ENCODE peak calls at places on chromosome 10, in four cellular contexts. S is hepatocyte, N is mammary epithelial cell, M is fibroblast of lung. B is an unnamed sample.

GRCh38 chr10:96176985-96177384 is 46.9 kb downstream of the ZNF518A start:
- DNase-seq in S (no peak), N (no peak), M (no peak), B (no peak)

GRCh38 chr10:88792656-88793055 is 9.9 kb upstream of the LIPM start:
- DNase-seq in S (peak), N (peak), M (peak), B (peak)

GRCh38 chr10:93746844-93747284 is 10.9 kb upstream of the LGI1 start:
- DNase-seq in S (peak), N (peak), M (peak), B (peak)

GRCh38 chr10:132162021-132162531 is 24.7 kb upstream of the DPYSL4 start:
- DNase-seq in S (no peak), N (no peak), M (no peak), B (no peak)

GRCh38 chr10:123109466-123109865 is 26.3 kb upstream of the HMX3 start:
- DNase-seq in S (no peak), N (peak), M (no peak), B (peak)

GRCh38 chr10:14562615-14563214 is 212.0 kb downstream of the FAM107B start:
- DNase-seq in S (no peak), N (no peak), M (no peak), B (no peak)

GRCh38 chr10:45201271-45201670 is 114.1 kb downstream of the OR13A1 start:
- DNase-seq in S (no peak), N (no peak), M (no peak), B (no peak)

GRCh38 chr10:19231034-19231433 is 182.4 kb downstream of the MALRD1 start:
- DNase-seq in S (no peak), N (no peak), M (no peak), B (no peak)

GRCh38 chr10:5659702-5660528 is 6.5 kb downstream of the ASB13 start:
- DNase-seq in S (peak), N (peak), M (peak), B (peak)

GRCh38 chr10:96673318-96674099 is 46.8 kb downstream of the PIK3AP1 start:
- DNase-seq in S (peak), N (no peak), M (peak), B (no peak)

GRCh38 chr10:35641430-35642015 is 573 bp downstream of the FZD8 start:
- DNase-seq in S (peak), N (no peak), M (peak), B (no peak)

GRCh38 chr10:113061054-113061430 is 111.0 kb downstream of the TCF7L2 start:
- DNase-seq in S (no peak), N (no peak), M (no peak), B (no peak)

GRCh38 chr10:113062977-113063967 is 113.2 kb downstream of the TCF7L2 start:
- DNase-seq in S (no peak), N (no peak), M (no peak), B (no peak)

GRCh38 chr10:113059001-113059780 is 109.1 kb downstream of the TCF7L2 start:
- DNase-seq in S (peak), N (peak), M (peak), B (no peak)

GRCh38 chr10:113058175-113058961 is 108.3 kb downstream of the TCF7L2 start:
- DNase-seq in S (peak), N (peak), M (peak), B (no peak)

GRCh38 chr10:113060221-113061053 is 110.4 kb downstream of the TCF7L2 start:
- DNase-seq in S (peak), N (no peak), M (peak), B (no peak)
- H3K4me2 ChIP-seq in S (peak), N (peak), M (peak), B (no peak)

DNA sequence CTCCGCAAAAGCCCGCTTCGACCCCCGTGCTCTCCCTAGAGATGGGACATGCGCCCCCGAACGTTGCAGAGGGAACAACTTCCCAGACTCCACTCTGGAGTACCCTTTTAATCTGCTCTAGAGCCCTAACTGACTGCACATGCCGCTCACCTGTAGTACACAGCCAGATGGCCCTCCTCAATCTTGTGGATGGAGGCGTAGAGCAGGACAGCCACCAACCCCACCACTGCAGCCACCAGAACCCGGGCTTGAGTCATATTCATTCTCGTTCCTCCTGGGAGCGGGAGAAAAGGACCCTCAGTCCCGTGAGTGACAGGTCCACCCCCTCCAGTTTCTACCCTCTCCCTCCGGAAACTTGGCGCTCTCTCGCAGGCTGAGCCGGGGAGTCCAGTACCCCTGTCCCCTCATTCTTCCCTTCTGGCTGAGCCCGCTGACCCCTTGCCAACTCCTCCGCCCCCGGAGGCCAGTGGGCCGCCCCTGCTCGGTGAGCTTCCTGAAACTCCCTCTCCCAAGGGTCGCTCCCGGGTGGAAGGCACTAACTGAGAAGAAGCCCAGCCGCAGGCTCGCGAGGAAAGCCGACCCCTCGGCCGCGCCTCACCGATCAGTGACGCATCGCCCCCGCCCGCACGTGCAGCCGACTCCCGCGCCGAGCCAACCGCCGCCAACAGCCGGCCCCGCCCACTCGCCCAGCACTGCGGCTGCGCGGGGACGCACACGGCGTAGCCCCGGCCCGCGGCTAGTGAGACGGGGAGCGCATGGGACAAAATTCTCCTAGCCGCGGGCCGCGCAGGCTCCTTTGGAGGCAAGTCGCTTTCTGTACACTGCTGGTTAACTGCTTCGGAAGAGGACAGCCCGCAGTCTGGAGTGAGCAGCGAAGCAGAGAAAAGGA is at the start of gene ERLIN1:
- DNase-seq in S (peak), N (peak), M (peak), B (peak)
- H3K27ac ChIP-seq in S (peak), N (peak), M (peak), B (peak)

DNA sequence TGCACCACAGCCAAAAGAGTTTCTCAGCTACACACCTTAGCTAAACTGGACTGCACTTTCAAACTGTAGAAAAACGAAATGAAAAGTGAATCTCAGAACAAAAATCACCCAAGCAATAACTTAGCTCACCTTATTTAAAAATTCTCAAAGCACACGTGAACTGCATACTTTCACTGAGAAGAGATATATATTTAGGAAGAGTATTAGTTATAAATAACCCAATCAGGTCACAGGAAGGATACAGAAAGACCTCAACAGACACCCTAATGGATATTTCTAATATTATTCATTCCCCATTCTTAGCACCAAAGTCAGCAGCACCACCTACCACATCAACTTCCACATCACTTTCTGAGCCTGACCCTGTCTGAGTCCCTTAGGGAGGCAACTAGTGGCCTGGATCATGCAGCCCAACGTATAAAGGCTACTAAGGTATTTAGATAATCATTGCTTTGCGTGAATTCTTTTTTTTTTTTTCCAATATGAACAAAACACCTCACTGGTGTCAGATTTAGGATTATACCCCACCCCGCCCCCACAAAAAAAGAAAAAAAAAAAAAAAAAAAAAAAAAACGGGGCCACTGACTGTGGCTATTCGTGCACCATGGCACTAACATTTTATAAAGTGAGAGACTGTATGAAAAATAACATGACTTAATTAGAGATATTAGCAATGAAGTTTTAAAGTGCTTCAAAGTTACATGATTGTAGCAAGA is 2.6 kb downstream of the ABI1 start:
- DNase-seq in S (peak), N (peak), M (no peak), B (no peak)
- H3K4me3 ChIP-seq in S (peak), N (peak), M (peak), B (peak)

GRCh38 chr10:84194424-84195043 is at the start of gene CDHR1:
- DNase-seq in S (peak), N (no peak), M (no peak), B (no peak)
- H3K4me2 ChIP-seq in S (peak), N (peak), M (no peak), B (no peak)

DNA sequence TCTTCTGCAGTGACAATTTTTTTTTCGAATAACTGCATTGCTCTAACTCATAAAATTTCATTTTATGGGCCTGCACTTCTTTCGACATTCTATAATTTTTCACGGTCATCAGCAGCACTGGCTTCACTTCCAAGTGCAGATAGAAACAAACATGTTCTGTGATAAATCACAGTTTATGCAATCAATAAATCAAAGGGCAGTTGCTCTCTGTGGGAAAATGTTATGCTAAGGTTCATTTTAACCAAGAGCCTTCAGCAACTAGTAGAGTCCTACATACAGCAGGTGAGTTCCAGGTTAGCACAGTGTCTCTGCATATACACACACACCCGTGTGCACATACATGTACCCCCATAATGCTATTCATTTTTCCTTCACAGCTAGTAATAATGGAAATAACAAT is 100.0 kb downstream of the GPAM start:
- DNase-seq in S (no peak), N (no peak), M (no peak), B (no peak)
- H3K27ac ChIP-seq in S (no peak), N (no peak), M (no peak), B (no peak)

DNA sequence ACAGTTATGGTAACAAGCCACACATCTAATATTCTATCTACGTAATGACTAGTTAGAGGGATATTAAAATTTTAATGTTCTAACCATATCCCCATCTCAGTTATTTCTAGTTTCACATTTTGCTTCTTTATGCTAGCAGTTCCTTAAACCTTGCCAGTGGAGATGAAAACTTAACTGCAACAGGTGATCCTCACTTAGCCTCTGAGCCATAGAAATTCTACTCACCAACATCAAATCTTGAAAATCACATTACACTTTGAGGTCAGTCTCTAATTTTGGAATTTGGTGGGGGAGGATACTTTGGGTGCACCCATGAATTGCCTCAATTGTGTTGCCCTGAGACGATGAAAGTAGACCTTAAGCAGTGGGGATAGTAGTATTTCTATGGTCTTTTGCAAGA is 256.4 kb downstream of the GATA3 start:
- DNase-seq in S (no peak), N (no peak), M (no peak), B (no peak)
- H3K4me3 ChIP-seq in S (no peak), N (no peak), M (no peak), B (no peak)

GRCh38 chr10:62870866-62871265 is 54.7 kb upstream of the EGR2 start:
- DNase-seq in S (no peak), N (no peak), M (no peak), B (no peak)

GRCh38 chr10:62873866-62874265 is 57.7 kb upstream of the EGR2 start:
- DNase-seq in S (no peak), N (no peak), M (no peak), B (no peak)

GRCh38 chr10:62866451-62866850 is 50.3 kb upstream of the EGR2 start:
- DNase-seq in S (no peak), N (no peak), M (no peak), B (peak)

DNA sequence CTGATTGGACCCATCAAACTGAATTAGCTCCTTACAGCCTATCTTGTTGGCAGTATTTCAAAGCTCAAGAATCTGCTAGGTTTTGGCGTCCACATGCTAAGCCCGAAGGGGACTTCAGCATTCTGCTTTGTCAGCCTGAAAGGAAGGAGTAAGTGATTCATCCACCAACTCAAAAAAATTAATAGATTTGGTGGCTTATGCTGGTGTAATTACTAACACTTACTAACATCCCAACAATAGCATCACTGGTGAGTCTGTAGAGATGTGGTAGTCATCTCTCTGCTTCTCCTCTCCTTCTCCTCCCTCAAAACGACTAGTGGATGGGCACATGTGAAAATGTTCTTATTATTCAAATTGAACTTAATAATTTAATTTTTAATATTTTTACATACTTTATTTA is 53.8 kb upstream of the EGR2 start:
- DNase-seq in S (no peak), N (no peak), M (no peak), B (peak)
- H3K4me2 ChIP-seq in S (no peak), N (no peak), M (no peak), B (no peak)

GRCh38 chr10:103154464-103155299 is 38.4 kb downstream of the NT5C2 start:
- DNase-seq in S (no peak), N (no peak), M (peak), B (peak)
- H3K27ac ChIP-seq in S (peak), N (no peak), M (no peak), B (peak)

GRCh38 chr10:16953270-16953669 is 136.0 kb upstream of the RSU1 start:
- DNase-seq in S (no peak), N (no peak), M (no peak), B (no peak)

GRCh38 chr10:16952610-16953009 is 135.4 kb upstream of the RSU1 start:
- DNase-seq in S (no peak), N (no peak), M (no peak), B (no peak)

GRCh38 chr10:16952010-16952550 is 134.9 kb upstream of the RSU1 start:
- DNase-seq in S (no peak), N (no peak), M (no peak), B (no peak)

GRCh38 chr10:16949806-16950205 is 132.6 kb upstream of the RSU1 start:
- DNase-seq in S (no peak), N (no peak), M (no peak), B (no peak)

GRCh38 chr10:16950686-16951681 is 133.8 kb upstream of the RSU1 start:
- DNase-seq in S (peak), N (peak), M (peak), B (peak)
- H3K4me3 ChIP-seq in S (no peak), N (no peak), M (no peak), B (no peak)

GRCh38 chr10:70669732-70670317 is 2.5 kb upstream of the ADAMTS14 start:
- DNase-seq in S (no peak), N (no peak), M (no peak), B (no peak)
- H3K4me2 ChIP-seq in S (no peak), N (no peak), M (no peak), B (no peak)